ENCODE peak calls at places on chromosomes 2 and 18, in nine cellular contexts. H is transverse colon, F is spleen, D is sigmoid colon, J is breast epithelium, X is upper lobe of left lung, A is HepG2, Y is HCT116, T is K562. R is an unnamed sample. For H3K4me1, the result is how much of the 10 kb centered on the place peaks cover.

GRCh38 chr2:238421695-238422035 is 5.1 kb upstream of the ASB1 start:
- DNase-seq in H (no peak), T (no peak), Y (no peak), J (no peak), X (no peak), F (no peak), D (no peak), A (no peak), R (no peak)

GRCh38 chr2:232886176-232886575 is 16.1 kb downstream of the SNORC start:
- DNase-seq in A (no peak), T (no peak), J (no peak), F (no peak), D (no peak), H (no peak), X (no peak), Y (no peak), R (no peak)

GRCh38 chr2:153971250-153971649 is 99.5 kb downstream of the GALNT13 start:
- DNase-seq in H (no peak), J (no peak), F (no peak), D (no peak), A (no peak), Y (no peak), T (no peak), X (no peak), R (no peak)

GRCh38 chr2:234178309-234179030 is 128.0 kb downstream of the SPP2 start:
- DNase-seq in H (no peak), A (no peak), X (peak), J (no peak), D (no peak), T (no peak), Y (no peak), F (no peak), R (no peak)

GRCh38 chr2:112768432-112768831 is 4.0 kb upstream of the CKAP2L start:
- DNase-seq in H (no peak), J (no peak), F (no peak), D (no peak), T (no peak), A (no peak), X (no peak), Y (no peak), R (no peak)

GRCh38 chr18:13511961-13512572 is 214.3 kb downstream of the FAM210A start:
- DNase-seq in A (no peak), D (no peak), F (no peak), T (no peak), J (no peak), H (no peak), Y (no peak), X (no peak), R (no peak)

GRCh38 chr2:129730979-129731378 is 248.5 kb upstream of the RAB6C start:
- DNase-seq in X (peak), F (no peak), A (no peak), T (no peak), J (no peak), H (no peak), Y (no peak), D (no peak), R (no peak)

GRCh38 chr18:59265246-59266018 is 7.8 kb downstream of the RAX start:
- DNase-seq in T (peak), X (no peak), F (no peak), D (no peak), Y (no peak), H (no peak), A (no peak), J (no peak), R (no peak)

GRCh38 chr2:224369028-224369632 is 32.8 kb downstream of the FAM124B start:
- DNase-seq in F (no peak), Y (peak), J (no peak), X (no peak), T (no peak), D (no peak), H (no peak), A (peak), R (no peak)

GRCh38 chr18:75235891-75236290 is 25.3 kb downstream of the TSHZ1 start:
- DNase-seq in X (no peak), Y (no peak), A (no peak), J (no peak), H (no peak), T (no peak), D (no peak), F (no peak), R (no peak)
- TF ChIP-seq POLR2AphosphoS5 in X (no peak), Y (no peak), A (no peak), J (no peak), H (no peak), T (no peak), D (no peak), F (no peak), R (no peak)

GRCh38 chr2:195410272-195410671 is 246.8 kb upstream of the SLC39A10 start:
- DNase-seq in H (no peak), Y (no peak), A (no peak), D (no peak), F (no peak), T (no peak), J (no peak), X (no peak), R (no peak)

GRCh38 chr2:195408196-195408595 is 248.8 kb upstream of the SLC39A10 start:
- DNase-seq in Y (no peak), A (no peak), H (no peak), J (no peak), D (no peak), X (no peak), T (no peak), F (no peak), R (no peak)

GRCh38 chr2:195406886-195407603 is 250.0 kb upstream of the SLC39A10 start:
- DNase-seq in H (no peak), A (peak), T (peak), D (no peak), J (no peak), Y (no peak), F (no peak), X (no peak), R (no peak)

GRCh38 chr2:195407782-195408181 is 249.2 kb upstream of the SLC39A10 start:
- DNase-seq in D (no peak), Y (no peak), F (no peak), A (no peak), J (no peak), X (no peak), H (no peak), T (no peak), R (no peak)

GRCh38 chr2:195408811-195409210 is 248.2 kb upstream of the SLC39A10 start:
- DNase-seq in A (no peak), F (no peak), J (no peak), T (no peak), X (no peak), Y (no peak), H (no peak), D (no peak), R (no peak)
- H3K4me1 ChIP-seq in A (under half), F (under half), J (under half), T (under half), X (under half), Y (under half), H (under half), D (under half), R (under half)

DNA sequence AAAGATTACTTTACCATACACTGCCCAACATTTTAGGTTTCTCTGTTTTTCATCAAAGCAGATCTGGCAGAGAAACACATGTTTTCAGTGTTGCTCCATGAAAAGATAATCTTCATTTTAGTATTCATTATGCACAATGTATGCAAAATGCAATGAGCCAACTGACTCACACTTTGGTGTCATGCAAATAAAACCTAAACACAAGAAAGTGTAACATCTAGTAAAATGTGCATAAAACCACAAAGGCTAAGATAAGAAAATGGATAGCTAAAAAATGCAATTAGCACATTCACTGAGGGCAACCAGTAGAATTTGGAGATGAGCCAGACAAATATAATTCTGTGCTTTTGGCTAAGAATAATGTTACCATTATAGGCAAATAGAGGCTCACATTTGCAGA is 203.5 kb upstream of the UBE2E3 start:
- DNase-seq in T (no peak), F (no peak), H (no peak), Y (no peak), A (no peak), D (no peak), J (no peak), X (no peak), R (no peak)
- TF ChIP-seq POLR2AphosphoS5 in T (no peak), F (no peak), H (no peak), Y (no peak), A (no peak), D (no peak), J (no peak), X (no peak), R (no peak)

GRCh38 chr2:121321476-121321875 is 36.5 kb upstream of the TFCP2L1 start:
- DNase-seq in F (no peak), Y (no peak), H (no peak), A (no peak), X (no peak), D (no peak), T (peak), J (no peak), R (no peak)
- H3K4me1 ChIP-seq in F (under half), Y (under half), H (under half), A (under half), X (under half), D (under half), T (under half), J (under half), R (under half)

GRCh38 chr2:51324028-51324427 is 292.1 kb upstream of the NRXN1 start:
- DNase-seq in X (no peak), D (no peak), J (no peak), F (no peak), Y (no peak), A (no peak), T (no peak), H (no peak), R (no peak)
- TF ChIP-seq POLR2AphosphoS5 in X (no peak), D (no peak), J (no peak), F (no peak), Y (no peak), A (no peak), T (no peak), H (no peak), R (no peak)

DNA sequence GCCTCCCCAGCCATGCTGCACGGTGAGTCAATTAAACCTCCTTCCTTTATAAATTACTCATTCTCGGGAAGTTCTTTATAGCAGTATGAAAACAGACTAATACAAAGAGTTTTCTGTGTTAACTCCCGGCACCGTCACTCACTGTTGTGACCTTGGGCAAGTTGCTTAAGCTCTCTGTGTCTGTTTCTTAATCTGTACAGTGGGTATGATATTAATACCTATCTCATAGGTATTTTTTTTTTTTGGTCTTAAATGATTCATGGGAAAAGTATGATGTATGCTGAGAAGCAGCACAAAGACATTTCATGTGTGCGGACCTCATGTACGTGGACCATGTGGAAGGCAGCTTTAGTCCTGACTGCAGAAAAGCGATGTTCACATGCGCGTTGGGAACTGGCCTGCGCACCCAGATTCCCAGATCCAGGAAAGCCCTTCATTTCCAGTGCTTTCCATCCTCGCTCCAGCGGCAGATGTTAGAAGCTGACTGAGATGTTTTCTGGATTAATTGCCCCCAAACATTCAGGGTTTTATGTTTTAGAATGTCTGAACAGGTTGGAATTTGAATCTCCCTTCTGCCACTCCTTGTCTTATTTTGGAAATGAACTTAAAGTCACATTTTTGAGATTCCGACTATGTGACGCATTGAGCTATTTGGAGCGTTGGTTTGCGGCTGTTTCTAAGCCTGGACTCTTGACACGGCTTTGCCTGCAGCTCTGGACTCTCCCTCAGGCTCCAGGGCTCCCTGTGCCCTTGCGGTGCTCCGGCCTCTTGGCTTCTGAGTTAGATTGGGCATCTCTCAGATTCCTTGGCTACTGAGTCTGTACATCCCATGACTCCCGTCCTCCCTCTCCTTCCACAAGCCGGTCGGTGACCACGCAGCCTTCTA is 61.4 kb downstream of the SLC4A3 start:
- DNase-seq in T (no peak), J (no peak), Y (peak), H (no peak), A (peak), X (no peak), D (no peak), F (no peak), R (no peak)
- H3K4me1 ChIP-seq in T (under half), J (under half), Y (half or more), H (under half), A (under half), X (under half), D (under half), F (under half), R (under half)

GRCh38 chr2:28436525-28437051 is 43.9 kb downstream of the FOSL2 start:
- DNase-seq in A (no peak), H (peak), F (peak), J (peak), X (no peak), Y (no peak), D (peak), T (no peak), R (no peak)

GRCh38 chr2:28438532-28439063 is 45.9 kb downstream of the FOSL2 start:
- DNase-seq in X (peak), J (no peak), F (no peak), Y (no peak), D (peak), A (no peak), T (peak), H (no peak), R (no peak)

GRCh38 chr2:28435796-28436425 is 43.3 kb downstream of the FOSL2 start:
- DNase-seq in Y (no peak), T (no peak), J (no peak), F (peak), A (no peak), H (peak), D (peak), X (no peak), R (no peak)

GRCh38 chr2:28437918-28438317 is 45.3 kb downstream of the FOSL2 start:
- DNase-seq in J (no peak), D (peak), H (no peak), F (peak), T (no peak), Y (no peak), X (peak), A (peak), R (no peak)

GRCh38 chr2:28437142-28437835 is 44.6 kb downstream of the FOSL2 start:
- DNase-seq in F (peak), J (no peak), T (no peak), A (no peak), D (peak), Y (no peak), H (peak), X (peak), R (no peak)
- TF ChIP-seq POLR2AphosphoS5 in F (no peak), J (peak), T (no peak), A (no peak), D (no peak), Y (no peak), H (peak), X (peak), R (no peak)

GRCh38 chr2:85259865-85260264 is 67.9 kb downstream of the TGOLN2 start:
- DNase-seq in X (no peak), A (no peak), T (no peak), D (no peak), F (peak), H (no peak), Y (no peak), J (no peak), R (no peak)
- H3K4me1 ChIP-seq in X (half or more), A (under half), T (under half), D (under half), F (under half), H (under half), Y (under half), J (under half), R (half or more)

GRCh38 chr2:230693411-230693810 is 19.2 kb upstream of the CAB39 start:
- DNase-seq in Y (no peak), J (no peak), D (no peak), X (no peak), T (no peak), H (no peak), A (no peak), F (no peak), R (no peak)
- TF ChIP-seq POLR2AphosphoS5 in Y (no peak), J (no peak), D (no peak), X (no peak), T (no peak), H (no peak), A (no peak), F (no peak), R (no peak)

R was measured in Panc1.